ENCODE peak calls at places on chromosomes 13 and 19, in six cellular contexts. One of them, this sample, is unnamed.

GRCh38 chr19:54298357-54299125 is 14.4 kb downstream of the LILRA5 start:
- DNase-seq in GF-D8: no peak
- DNase-seq in KBM-7: no peak
- DNase-seq in ELR: no peak
- DNase-seq in amygdala: no peak
- DNase-seq in type B pancreatic cell: no peak
- DNase-seq in this sample: no peak

GRCh38 chr19:33673258-33673875 is 51.6 kb downstream of the CHST8 start:
- DNase-seq in KBM-7: no peak
- DNase-seq in type B pancreatic cell: peak; percentile 50
- DNase-seq in amygdala: no peak
- DNase-seq in ELR: no peak
- DNase-seq in GF-D8: no peak
- DNase-seq in this sample: no peak

GRCh38 chr13:103573446-103573845 is 507.2 kb upstream of the SLC10A2 start:
- DNase-seq in type B pancreatic cell: no peak
- DNase-seq in amygdala: no peak
- DNase-seq in ELR: no peak
- DNase-seq in KBM-7: no peak
- DNase-seq in GF-D8: no peak
- DNase-seq in this sample: no peak

GRCh38 chr19:50759886-50760285 is 10.4 kb upstream of the GPR32 start:
- DNase-seq in KBM-7: peak; percentile 29
- DNase-seq in type B pancreatic cell: no peak
- DNase-seq in ELR: peak; percentile 64
- DNase-seq in GF-D8: peak; percentile 45
- DNase-seq in amygdala: no peak
- DNase-seq in this sample: peak; percentile 78

GRCh38 chr13:72677431-72677830 is 50.0 kb downstream of the MZT1 start:
- DNase-seq in type B pancreatic cell: no peak
- DNase-seq in KBM-7: no peak
- DNase-seq in ELR: no peak
- DNase-seq in amygdala: no peak
- DNase-seq in GF-D8: no peak
- DNase-seq in this sample: no peak

GRCh38 chr19:47885067-47885463 is 1.1 kb downstream of the SULT2A1 start:
- DNase-seq in ELR: no peak
- DNase-seq in amygdala: no peak
- DNase-seq in GF-D8: no peak
- DNase-seq in type B pancreatic cell: no peak
- DNase-seq in KBM-7: no peak
- DNase-seq in this sample: no peak

GRCh38 chr19:49870309-49870901 is 3.0 kb upstream of the PNKP start:
- DNase-seq in type B pancreatic cell: no peak
- DNase-seq in amygdala: no peak
- DNase-seq in KBM-7: no peak
- DNase-seq in ELR: no peak
- DNase-seq in GF-D8: no peak
- DNase-seq in this sample: peak; percentile 61

GRCh38 chr13:73677041-73677589 is 457.1 kb downstream of the KLF12 start:
- DNase-seq in GF-D8: no peak
- DNase-seq in amygdala: no peak
- DNase-seq in ELR: peak; percentile 70
- DNase-seq in type B pancreatic cell: no peak
- DNase-seq in KBM-7: no peak
- DNase-seq in this sample: no peak

GRCh38 chr13:89401209-89401810 is 1730.1 kb downstream of the SLITRK5 start:
- DNase-seq in ELR: peak; percentile 80
- DNase-seq in GF-D8: peak; percentile 48
- DNase-seq in amygdala: no peak
- DNase-seq in KBM-7: peak; percentile 64
- DNase-seq in type B pancreatic cell: no peak
- DNase-seq in this sample: peak; percentile 92